ENCODE peak calls at places on chromosome 6, in six cellular contexts. F, O, E, V, R and G are unnamed samples.

GRCh38 chr6:108118791-108119211 is 44.3 kb upstream of the OSTM1 start:
- DNase-seq in O (no peak), F (no peak), R (peak; percentile 30), V (no peak), E (no peak), G (no peak)

GRCh38 chr6:40788661-40789111 is 201.5 kb upstream of the LRFN2 start:
- DNase-seq in V (peak; percentile 22), E (no peak), R (no peak), F (peak; percentile 5), O (no peak), G (no peak)

GRCh38 chr6:27592481-27593199 is 119.7 kb upstream of the ZNF184 start:
- DNase-seq in F (no peak), O (peak; percentile 47), E (no peak), V (no peak), R (peak; percentile 81), G (no peak)

GRCh38 chr6:88208736-88209135 is 42.6 kb upstream of the CNR1 start:
- DNase-seq in E (no peak), O (no peak), R (no peak), F (no peak), V (no peak), G (no peak)

GRCh38 chr6:138503881-138504680 is 4.8 kb upstream of the NHSL1 start:
- DNase-seq in O (no peak), V (no peak), E (no peak), F (no peak), R (no peak), G (no peak)

GRCh38 chr6:40936810-40937209 is 102.2 kb downstream of the UNC5CL start:
- DNase-seq in O (peak; percentile 60), V (no peak), R (no peak), F (no peak), E (no peak), G (no peak)

GRCh38 chr6:134464690-134465411 is 146.9 kb upstream of the SGK1 start:
- DNase-seq in R (no peak), F (no peak), E (no peak), O (peak; percentile 60), V (no peak), G (no peak)

GRCh38 chr6:29641430-29642213 is 8.6 kb upstream of the GABBR1 start:
- DNase-seq in R (no peak), V (no peak), F (peak; percentile 52), E (no peak), O (no peak), G (no peak)

GRCh38 chr6:140669321-140669720 is 1294.9 kb upstream of the CITED2 start:
- DNase-seq in R (no peak), O (no peak), V (no peak), F (no peak), E (no peak), G (no peak)

GRCh38 chr6:95866732-95867131 is 149.0 kb upstream of the FUT9 start:
- DNase-seq in E (no peak), V (no peak), O (no peak), F (no peak), R (peak; percentile 39), G (no peak)

GRCh38 chr6:150076196-150076893 is 7.4 kb upstream of the ULBP3 start:
- DNase-seq in E (no peak), V (no peak), F (no peak), R (no peak), O (no peak), G (no peak)

GRCh38 chr6:27178001-27178730 is 69.3 kb upstream of the PRSS16 start:
- DNase-seq in O (peak; percentile 85), E (no peak), R (peak; percentile 84), V (peak; percentile 55), F (peak; percentile 55), G (no peak)

GRCh38 chr6:11380969-11381744 is 148.7 kb upstream of the NEDD9 start:
- DNase-seq in F (no peak), O (no peak), V (no peak), E (no peak), R (no peak), G (no peak)

GRCh38 chr6:79670789-79671188 is 39.7 kb downstream of the SH3BGRL2 start:
- DNase-seq in E (no peak), O (no peak), R (no peak), V (no peak), F (no peak), G (no peak)

GRCh38 chr6:11085758-11086435 is 7.7 kb upstream of the SMIM13 start:
- DNase-seq in E (no peak), R (no peak), V (no peak), O (no peak), F (no peak), G (no peak)

GRCh38 chr6:170038251-170038650 is 252.6 kb downstream of the DLL1 start:
- DNase-seq in F (no peak), E (no peak), O (no peak), V (no peak), R (peak; percentile 52), G (no peak)

GRCh38 chr6:4472953-4473642 is 303.1 kb upstream of the CDYL start:
- DNase-seq in F (no peak), V (no peak), E (no peak), O (no peak), R (no peak), G (no peak)

GRCh38 chr6:219641-220198 is 72.6 kb upstream of the DUSP22 start:
- DNase-seq in O (no peak), V (no peak), E (no peak), R (peak; percentile 65), F (no peak), G (peak; percentile 19)

GRCh38 chr6:27334141-27334540 is 22.1 kb upstream of the POM121L2 start:
- DNase-seq in F (no peak), E (no peak), R (no peak), V (no peak), O (no peak), G (no peak)

GRCh38 chr6:148538251-148539190 is 195.9 kb downstream of the SASH1 start:
- DNase-seq in E (no peak), V (no peak), O (no peak), F (no peak), R (no peak), G (peak; percentile 21)

GRCh38 chr6:166656269-166657206 is 29.5 kb upstream of the RPS6KA2 start:
- DNase-seq in V (peak; percentile 87), R (no peak), E (no peak), O (no peak), F (no peak), G (no peak)

GRCh38 chr6:96631248-96631647 is 68.3 kb downstream of the FHL5 start:
- DNase-seq in F (no peak), E (no peak), V (no peak), R (no peak), O (no peak), G (no peak)

GRCh38 chr6:10101551-10102252 is 313.2 kb downstream of the TFAP2A start:
- DNase-seq in E (no peak), F (no peak), O (no peak), R (no peak), V (no peak), G (no peak)

GRCh38 chr6:122449084-122449483 is 22.5 kb downstream of the SERINC1 start:
- DNase-seq in V (no peak), O (no peak), E (no peak), R (no peak), F (no peak), G (no peak)

GRCh38 chr6:41630946-41631345 is 7.3 kb upstream of the MDFI start:
- DNase-seq in E (no peak), R (no peak), V (no peak), O (no peak), F (no peak), G (no peak)

GRCh38 chr6:47235964-47236760 is 73.5 kb downstream of the TNFRSF21 start:
- DNase-seq in E (no peak), V (no peak), F (no peak), O (no peak), R (no peak), G (no peak)

GRCh38 chr6:617485-618100 is 39.3 kb downstream of the HUS1B start:
- DNase-seq in O (no peak), R (peak; percentile 65), V (no peak), E (no peak), F (no peak), G (no peak)

GRCh38 chr6:93919365-93919764 is 500.0 kb upstream of the EPHA7 start:
- DNase-seq in V (no peak), E (no peak), F (no peak), R (no peak), O (no peak), G (no peak)

GRCh38 chr6:40996591-40997247 is 42.3 kb downstream of the UNC5CL start:
- DNase-seq in F (no peak), V (no peak), O (no peak), E (no peak), R (peak; percentile 55), G (no peak)

GRCh38 chr6:44061375-44062104 is 65.7 kb downstream of the MRPL14 start:
- DNase-seq in E (no peak), F (no peak), V (no peak), R (no peak), O (no peak), G (no peak)
- H3K27ac ChIP-seq in E (no peak overlapping the region), F (no peak overlapping the region), V (no peak overlapping the region), R (no peak overlapping the region), O (peak overlapping the region; percentile 33), G (no peak overlapping the region)

GRCh38 chr6:156953125-156953477 is 175.9 kb downstream of the ARID1B start:
- DNase-seq in E (no peak), F (no peak), O (no peak), V (no peak), R (no peak), G (no peak)
- H3K27ac ChIP-seq in E (no peak overlapping the region), F (no peak overlapping the region), O (no peak overlapping the region), V (no peak overlapping the region), R (no peak overlapping the region), G (peak overlapping the region; percentile 61)

GRCh38 chr6:57262491-57262890 is 40.4 kb upstream of the RAB23 start:
- DNase-seq in V (peak; percentile 66), F (no peak), R (no peak), E (no peak), O (no peak), G (peak; percentile 5)
- H3K27ac ChIP-seq in V (no peak overlapping the region), F (no peak overlapping the region), R (no peak overlapping the region), E (no peak overlapping the region), O (peak overlapping the region; percentile 89), G (peak overlapping the region; percentile 74)

GRCh38 chr6:22886881-22887581 is 317.7 kb downstream of the HDGFL1 start:
- DNase-seq in F (no peak), R (no peak), V (no peak), O (no peak), E (no peak), G (no peak)

GRCh38 chr6:22896716-22897115 is 327.4 kb downstream of the HDGFL1 start:
- DNase-seq in O (no peak), V (no peak), E (no peak), F (no peak), R (no peak), G (no peak)

GRCh38 chr6:22888147-22888831 is 318.9 kb downstream of the HDGFL1 start:
- DNase-seq in F (no peak), V (no peak), O (no peak), E (no peak), R (no peak), G (no peak)

GRCh38 chr6:22891930-22892329 is 322.6 kb downstream of the HDGFL1 start:
- DNase-seq in R (no peak), F (no peak), E (no peak), V (no peak), O (no peak), G (no peak)

DNA sequence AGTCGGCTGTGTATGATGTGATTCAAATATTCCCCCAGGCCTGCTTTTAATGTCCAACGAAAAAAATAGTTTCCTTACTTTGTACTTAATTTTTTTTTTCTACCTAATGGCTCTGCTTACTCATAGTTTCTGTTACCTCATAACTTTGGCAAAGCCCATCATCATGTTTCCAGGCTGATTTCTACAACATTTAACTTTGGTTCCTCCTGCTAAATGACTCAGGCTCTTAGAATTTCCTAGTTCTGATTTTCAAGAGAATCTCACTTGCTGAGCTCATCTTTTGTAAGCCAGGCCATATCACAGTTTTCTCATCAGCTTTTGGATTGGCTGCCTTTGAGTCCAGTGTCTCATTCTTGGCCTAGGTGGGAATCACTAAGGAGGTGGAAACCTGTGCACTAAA is 323.1 kb downstream of the HDGFL1 start:
- DNase-seq in F (no peak), R (no peak), V (peak; percentile 28), O (peak; percentile 89), E (no peak), G (no peak)
- H3K27ac ChIP-seq in F (no peak overlapping the region), R (no peak overlapping the region), V (peak overlapping the region; percentile 68), O (peak overlapping the region; percentile 77), E (no peak overlapping the region), G (no peak overlapping the region)